ENCODE peak calls at places on chromosomes 16 and 17, in five cellular contexts. R, S, T, K and Z are unnamed samples. For H3K4me1, the result is how much of the 10 kb centered on the place peaks cover.

GRCh38 chr17:4160294-4160859 is 17.4 kb downstream of the CYB5D2 start:
- DNase-seq in R (no peak), S (no peak), T (no peak), K (no peak), Z (no peak)

GRCh38 chr17:81909231-81909630 is 2.0 kb downstream of the PCYT2 start:
- DNase-seq in S (no peak), R (no peak), K (no peak), T (no peak), Z (no peak)

GRCh38 chr16:25109643-25110042 is 1.9 kb upstream of the LCMT1 start:
- DNase-seq in T (no peak), K (peak), R (no peak), S (no peak), Z (no peak)

GRCh38 chr17:62876063-62876462 is 67.9 kb upstream of the MARCHF10 start:
- DNase-seq in T (no peak), R (no peak), K (peak), S (no peak), Z (no peak)

GRCh38 chr17:72657467-72658317 is 434.8 kb downstream of the SLC39A11 start:
- DNase-seq in K (peak), R (no peak), S (no peak), T (no peak), Z (no peak)

GRCh38 chr17:82686366-82687324 is 11.9 kb downstream of the RAB40B start:
- DNase-seq in K (no peak), R (no peak), T (no peak), S (no peak), Z (no peak)

GRCh38 chr16:55453909-55454308 is 25.1 kb upstream of the MMP2 start:
- DNase-seq in S (no peak), R (no peak), T (no peak), K (no peak), Z (no peak)

GRCh38 chr16:85302018-85302847 is 190.0 kb upstream of the CIBAR2 start:
- DNase-seq in R (no peak), T (peak), S (peak), K (no peak), Z (no peak)

GRCh38 chr16:85611455-85612190 is 1.5 kb upstream of the GSE1 start:
- DNase-seq in S (peak), K (peak), T (peak), R (peak), Z (peak)

GRCh38 chr16:55734665-55735064 is 78.9 kb downstream of the SLC6A2 start:
- DNase-seq in K (no peak), S (no peak), T (no peak), R (no peak), Z (no peak)

GRCh38 chr16:11614587-11615175 is 28.0 kb upstream of the LITAF start:
- DNase-seq in T (no peak), S (no peak), K (no peak), R (no peak), Z (no peak)

GRCh38 chr17:8740486-8740885 is 4.2 kb downstream of the CCDC42 start:
- DNase-seq in T (peak), S (no peak), K (no peak), R (no peak), Z (no peak)

GRCh38 chr16:14291941-14292825 is 221.1 kb downstream of the MRTFB start:
- DNase-seq in T (no peak), R (no peak), S (no peak), K (no peak), Z (no peak)

GRCh38 chr16:27722892-27723450 is 173.0 kb downstream of the KATNIP start:
- DNase-seq in R (no peak), K (no peak), S (no peak), T (no peak), Z (no peak)

GRCh38 chr16:85384831-85385462 is 228.2 kb upstream of the GSE1 start:
- DNase-seq in R (peak), T (no peak), S (no peak), K (peak), Z (peak)

GRCh38 chr17:71188811-71189492 is 931.9 kb upstream of the SOX9 start:
- DNase-seq in T (no peak), S (no peak), R (no peak), K (peak), Z (no peak)

GRCh38 chr17:2378905-2379304 is 22.0 kb downstream of the MNT start:
- DNase-seq in R (peak), T (no peak), K (no peak), S (no peak), Z (no peak)

GRCh38 chr17:31048780-31049179 is 46.0 kb upstream of the NF1 start:
- DNase-seq in K (peak), R (no peak), T (no peak), S (no peak), Z (no peak)

GRCh38 chr17:74873874-74874614 is 1.2 kb upstream of the FDXR start:
- DNase-seq in T (no peak), K (no peak), S (no peak), R (no peak), Z (no peak)

GRCh38 chr16:85470873-85471272 is 142.2 kb upstream of the GSE1 start:
- DNase-seq in S (no peak), K (no peak), R (no peak), T (no peak), Z (no peak)

GRCh38 chr17:13323990-13324389 is 277.7 kb downstream of the HS3ST3A1 start:
- DNase-seq in T (no peak), K (no peak), R (no peak), S (no peak), Z (no peak)

GRCh38 chr17:80208050-80208449 is 12.1 kb downstream of the SGSH start:
- DNase-seq in K (no peak), T (no peak), S (no peak), R (no peak), Z (no peak)

GRCh38 chr16:89899879-89900481 is 18.7 kb upstream of the MC1R start:
- DNase-seq in K (no peak), R (no peak), S (no peak), T (no peak), Z (no peak)

GRCh38 chr17:33908363-33909064 is 346.6 kb upstream of the CCL2 start:
- DNase-seq in R (no peak), T (no peak), S (no peak), K (no peak), Z (no peak)

GRCh38 chr16:57601801-57602478 is 26.5 kb upstream of the ADGRG1 start:
- DNase-seq in R (no peak), T (no peak), K (no peak), S (no peak), Z (no peak)

GRCh38 chr17:57418463-57419246 is 162.3 kb downstream of the MSI2 start:
- DNase-seq in T (no peak), K (no peak), S (no peak), R (no peak), Z (no peak)

GRCh38 chr17:58388302-58389190 is 28.8 kb downstream of the RNF43 start:
- DNase-seq in S (no peak), T (no peak), R (no peak), K (no peak), Z (no peak)

GRCh38 chr16:17519041-17519440 is 48.3 kb upstream of the XYLT1 start:
- DNase-seq in T (no peak), K (no peak), S (no peak), R (no peak), Z (no peak)

DNA sequence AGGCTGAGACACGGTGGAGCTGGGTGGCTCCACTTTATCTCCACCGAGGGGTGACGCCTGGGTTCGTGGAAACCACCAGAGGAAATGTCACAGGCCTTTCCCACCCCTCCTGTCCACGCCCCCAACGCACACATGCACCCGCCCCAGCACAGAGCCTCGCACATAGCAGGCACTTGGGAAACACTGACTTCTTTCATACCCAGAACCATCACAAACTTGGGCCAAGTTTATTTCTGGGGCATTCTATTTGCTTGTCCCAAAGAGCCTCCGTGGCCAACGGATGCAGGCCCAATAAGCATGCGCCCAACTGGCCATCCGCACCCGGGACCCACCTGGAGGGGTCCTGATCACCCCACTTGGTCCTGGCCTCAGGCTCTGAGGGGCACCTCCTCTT is 3.3 kb downstream of the BCAR1 start:
- DNase-seq in K (no peak), S (no peak), T (no peak), R (no peak), Z (peak)
- H3K4me1 ChIP-seq in K (half or more), S (half or more), T (under half), R (half or more), Z (half or more)

GRCh38 chr17:44345497-44346026 is 460 bp downstream of the GRN start:
- DNase-seq in S (peak), T (peak), K (peak), R (no peak), Z (no peak)

GRCh38 chr17:44348234-44348987 is 3.3 kb downstream of the GRN start:
- DNase-seq in K (peak), R (peak), T (no peak), S (no peak), Z (no peak)

GRCh38 chr17:44343510-44344209 is 1.4 kb upstream of the GRN start:
- DNase-seq in T (peak), S (no peak), R (peak), K (no peak), Z (no peak)

GRCh38 chr17:44346064-44346844 is 1.2 kb downstream of the GRN start:
- DNase-seq in R (peak), T (no peak), S (no peak), K (no peak), Z (no peak)

GRCh38 chr17:44344939-44345496 is at the start of gene GRN:
- DNase-seq in R (peak), S (peak), K (peak), T (peak), Z (peak)
- H3K4me1 ChIP-seq in R (half or more), S (under half), K (under half), T (under half), Z (under half)

DNA sequence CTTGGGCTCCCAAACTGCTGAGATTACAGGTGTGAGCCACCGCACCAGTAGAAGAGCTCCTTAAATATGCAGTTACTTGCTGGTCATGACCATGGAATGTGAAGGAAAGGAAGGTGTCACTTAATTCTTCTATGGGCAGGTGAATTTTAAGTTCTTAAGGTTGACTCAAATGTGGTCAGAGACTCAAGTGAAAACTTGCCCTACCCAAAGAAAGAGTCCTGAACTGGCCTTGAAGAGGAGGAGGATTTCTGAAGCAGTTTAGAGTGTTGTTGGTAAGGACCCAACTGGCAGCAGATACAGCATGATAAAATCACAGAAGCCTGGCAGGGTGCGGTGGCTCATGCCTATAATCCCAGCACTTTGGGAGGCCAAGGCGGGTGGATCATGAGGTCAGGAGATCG is 29.4 kb downstream of the CHD9 start:
- DNase-seq in T (no peak), R (no peak), K (peak), S (no peak), Z (no peak)
- H3K4me1 ChIP-seq in T (under half), R (half or more), K (half or more), S (under half), Z (half or more)

GRCh38 chr17:19718613-19719364 is 2.4 kb upstream of the SLC47A2 start:
- DNase-seq in T (no peak), K (peak), R (peak), S (no peak), Z (no peak)
- H3K4me1 ChIP-seq in T (under half), K (under half), R (under half), S (under half), Z (under half)